ENCODE peak calls at places on chromosomes 5 and 9, in seven cellular contexts. One of them, this sample, is unnamed.

GRCh38 chr5:27845248-27845647 is 806.9 kb upstream of the CDH9 start:
- DNase-seq in ovary: no peak
- DNase-seq in right lobe of liver: no peak
- DNase-seq in lower leg skin: no peak
- DNase-seq in spleen: no peak
- DNase-seq in prostate gland: no peak
- DNase-seq in HepG2: no peak
- DNase-seq in this sample: no peak

GRCh38 chr5:137753227-137753985 is 757 bp downstream of the HNRNPA0 start:
- DNase-seq in ovary: peak
- DNase-seq in right lobe of liver: peak
- DNase-seq in lower leg skin: peak
- DNase-seq in spleen: peak
- DNase-seq in prostate gland: peak
- DNase-seq in HepG2: no peak
- DNase-seq in this sample: peak

GRCh38 chr5:989961-990530 is 18.6 kb upstream of the NKD2 start:
- DNase-seq in ovary: no peak
- DNase-seq in right lobe of liver: peak
- DNase-seq in lower leg skin: peak
- DNase-seq in spleen: no peak
- DNase-seq in prostate gland: no peak
- DNase-seq in HepG2: no peak
- DNase-seq in this sample: no peak

GRCh38 chr5:56195016-56195415 is 38.1 kb downstream of the ANKRD55 start:
- DNase-seq in ovary: no peak
- DNase-seq in right lobe of liver: no peak
- DNase-seq in lower leg skin: no peak
- DNase-seq in spleen: no peak
- DNase-seq in prostate gland: no peak
- DNase-seq in HepG2: no peak
- DNase-seq in this sample: no peak

GRCh38 chr5:76958976-76959767 is 6.3 kb downstream of the CRHBP start:
- DNase-seq in ovary: no peak
- DNase-seq in right lobe of liver: no peak
- DNase-seq in lower leg skin: no peak
- DNase-seq in spleen: no peak
- DNase-seq in prostate gland: no peak
- DNase-seq in HepG2: no peak
- DNase-seq in this sample: peak

GRCh38 chr5:141763526-141763925 is 81.5 kb upstream of the ARAP3 start:
- DNase-seq in ovary: no peak
- DNase-seq in right lobe of liver: no peak
- DNase-seq in lower leg skin: no peak
- DNase-seq in spleen: no peak
- DNase-seq in prostate gland: no peak
- DNase-seq in HepG2: no peak
- DNase-seq in this sample: no peak

GRCh38 chr5:180491496-180491895 is 2.7 kb upstream of the CNOT6 start:
- DNase-seq in ovary: no peak
- DNase-seq in right lobe of liver: no peak
- DNase-seq in lower leg skin: peak
- DNase-seq in spleen: no peak
- DNase-seq in prostate gland: no peak
- DNase-seq in HepG2: no peak
- DNase-seq in this sample: no peak

GRCh38 chr5:125410501-125411162 is 664.2 kb upstream of the ZNF608 start:
- DNase-seq in ovary: no peak
- DNase-seq in right lobe of liver: no peak
- DNase-seq in lower leg skin: no peak
- DNase-seq in spleen: no peak
- DNase-seq in prostate gland: no peak
- DNase-seq in HepG2: no peak
- DNase-seq in this sample: no peak

GRCh38 chr5:56471707-56472106 is 238.6 kb upstream of the ANKRD55 start:
- DNase-seq in ovary: no peak
- DNase-seq in right lobe of liver: no peak
- DNase-seq in lower leg skin: no peak
- DNase-seq in spleen: no peak
- DNase-seq in prostate gland: no peak
- DNase-seq in HepG2: peak
- DNase-seq in this sample: no peak

GRCh38 chr5:126875303-126875785 is 98.4 kb downstream of the LMNB1 start:
- DNase-seq in ovary: no peak
- DNase-seq in right lobe of liver: no peak
- DNase-seq in lower leg skin: no peak
- DNase-seq in spleen: no peak
- DNase-seq in prostate gland: no peak
- DNase-seq in HepG2: no peak
- DNase-seq in this sample: no peak

GRCh38 chr5:113397046-113397445 is 37.7 kb downstream of the TSSK1B start:
- DNase-seq in ovary: no peak
- DNase-seq in right lobe of liver: no peak
- DNase-seq in lower leg skin: no peak
- DNase-seq in spleen: no peak
- DNase-seq in prostate gland: no peak
- DNase-seq in HepG2: no peak
- DNase-seq in this sample: no peak

GRCh38 chr5:14954620-14955343 is 83.2 kb upstream of the ANKH start:
- DNase-seq in ovary: no peak
- DNase-seq in right lobe of liver: no peak
- DNase-seq in lower leg skin: no peak
- DNase-seq in spleen: no peak
- DNase-seq in prostate gland: no peak
- DNase-seq in HepG2: no peak
- DNase-seq in this sample: no peak

GRCh38 chr5:61600945-61601491 is 269.0 kb downstream of the ZSWIM6 start:
- DNase-seq in ovary: no peak
- DNase-seq in right lobe of liver: no peak
- DNase-seq in lower leg skin: no peak
- DNase-seq in spleen: no peak
- DNase-seq in prostate gland: peak
- DNase-seq in HepG2: no peak
- DNase-seq in this sample: no peak

GRCh38 chr9:137956688-137957385 is 79.3 kb downstream of the CACNA1B start:
- DNase-seq in ovary: no peak
- DNase-seq in right lobe of liver: no peak
- DNase-seq in lower leg skin: no peak
- DNase-seq in spleen: no peak
- DNase-seq in prostate gland: no peak
- DNase-seq in HepG2: no peak
- DNase-seq in this sample: no peak

GRCh38 chr5:9765421-9765820 is 135.3 kb upstream of the TAS2R1 start:
- DNase-seq in ovary: no peak
- DNase-seq in right lobe of liver: no peak
- DNase-seq in lower leg skin: no peak
- DNase-seq in spleen: no peak
- DNase-seq in prostate gland: no peak
- DNase-seq in HepG2: no peak
- DNase-seq in this sample: no peak

GRCh38 chr5:140261403-140262171 is 41.3 kb downstream of the PFDN1 start:
- DNase-seq in ovary: peak
- DNase-seq in right lobe of liver: peak
- DNase-seq in lower leg skin: no peak
- DNase-seq in spleen: no peak
- DNase-seq in prostate gland: peak
- DNase-seq in HepG2: peak
- DNase-seq in this sample: peak

GRCh38 chr9:81849631-81850259 is 78.5 kb upstream of the SPATA31D4 start:
- DNase-seq in ovary: no peak
- DNase-seq in right lobe of liver: no peak
- DNase-seq in lower leg skin: no peak
- DNase-seq in spleen: no peak
- DNase-seq in prostate gland: no peak
- DNase-seq in HepG2: no peak
- DNase-seq in this sample: no peak

GRCh38 chr9:125131778-125132177 is 11.6 kb downstream of the SCAI start:
- DNase-seq in ovary: no peak
- DNase-seq in right lobe of liver: no peak
- DNase-seq in lower leg skin: no peak
- DNase-seq in spleen: no peak
- DNase-seq in prostate gland: no peak
- DNase-seq in HepG2: no peak
- DNase-seq in this sample: no peak

GRCh38 chr5:32261198-32261597 is 51.5 kb downstream of the MTMR12 start:
- DNase-seq in ovary: no peak
- DNase-seq in right lobe of liver: no peak
- DNase-seq in lower leg skin: no peak
- DNase-seq in spleen: no peak
- DNase-seq in prostate gland: no peak
- DNase-seq in HepG2: no peak
- DNase-seq in this sample: peak

GRCh38 chr5:23631283-23632045 is 124.1 kb downstream of the PRDM9 start:
- DNase-seq in ovary: no peak
- DNase-seq in right lobe of liver: no peak
- DNase-seq in lower leg skin: no peak
- DNase-seq in spleen: no peak
- DNase-seq in prostate gland: no peak
- DNase-seq in HepG2: no peak
- DNase-seq in this sample: no peak

GRCh38 chr9:115398313-115398650 is 280.3 kb upstream of the TNC start:
- DNase-seq in ovary: no peak
- DNase-seq in right lobe of liver: no peak
- DNase-seq in lower leg skin: no peak
- DNase-seq in spleen: no peak
- DNase-seq in prostate gland: no peak
- DNase-seq in HepG2: no peak
- DNase-seq in this sample: no peak

GRCh38 chr5:80181618-80182211 is 74.1 kb downstream of the SERINC5 start:
- DNase-seq in ovary: no peak
- DNase-seq in right lobe of liver: peak
- DNase-seq in lower leg skin: no peak
- DNase-seq in spleen: no peak
- DNase-seq in prostate gland: peak
- DNase-seq in HepG2: peak
- DNase-seq in this sample: no peak

GRCh38 chr5:65506961-65507360 is 25.2 kb upstream of the ADAMTS6 start:
- DNase-seq in ovary: no peak
- DNase-seq in right lobe of liver: no peak
- DNase-seq in lower leg skin: no peak
- DNase-seq in spleen: no peak
- DNase-seq in prostate gland: no peak
- DNase-seq in HepG2: no peak
- DNase-seq in this sample: no peak

GRCh38 chr5:65512170-65512937 is 30.6 kb upstream of the ADAMTS6 start:
- DNase-seq in ovary: no peak
- DNase-seq in right lobe of liver: no peak
- DNase-seq in lower leg skin: no peak
- DNase-seq in spleen: no peak
- DNase-seq in prostate gland: no peak
- DNase-seq in HepG2: no peak
- DNase-seq in this sample: no peak

DNA sequence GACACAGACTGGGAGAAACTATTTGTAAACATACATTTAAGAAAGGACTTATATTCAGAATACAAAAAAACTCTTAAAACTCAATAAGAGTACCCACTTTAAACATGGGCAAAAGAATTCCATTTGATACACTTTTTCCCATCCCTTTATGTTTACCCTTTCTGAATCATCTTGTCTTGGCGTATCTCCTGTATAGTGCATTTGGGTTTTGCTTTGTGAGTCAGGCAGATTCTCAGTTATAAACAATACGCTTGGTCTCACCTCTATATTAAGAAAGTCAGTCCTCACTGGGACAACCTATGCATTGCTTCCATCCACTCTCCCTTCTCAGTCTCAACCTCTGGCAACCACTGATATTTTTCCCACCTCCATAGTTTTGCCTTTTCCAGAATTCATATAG is 27.3 kb upstream of the ADAMTS6 start:
- DNase-seq in ovary: no peak
- DNase-seq in right lobe of liver: no peak
- DNase-seq in lower leg skin: no peak
- DNase-seq in spleen: no peak
- DNase-seq in prostate gland: no peak
- DNase-seq in HepG2: no peak
- DNase-seq in this sample: no peak
- TF ChIP-seq POLR2A in ovary: no peak
- TF ChIP-seq POLR2A in right lobe of liver: no peak
- TF ChIP-seq POLR2A in lower leg skin: no peak
- TF ChIP-seq POLR2A in spleen: no peak
- TF ChIP-seq POLR2A in prostate gland: no peak
- TF ChIP-seq POLR2A in HepG2: no peak
- TF ChIP-seq POLR2A in this sample: no peak

GRCh38 chr9:27529316-27530278 is at the start of gene MOB3B:
- DNase-seq in ovary: peak
- DNase-seq in right lobe of liver: peak
- DNase-seq in lower leg skin: peak
- DNase-seq in spleen: peak
- DNase-seq in prostate gland: peak
- DNase-seq in HepG2: peak
- DNase-seq in this sample: peak
- TF ChIP-seq POLR2A in ovary: peak
- TF ChIP-seq POLR2A in right lobe of liver: peak
- TF ChIP-seq POLR2A in lower leg skin: no peak
- TF ChIP-seq POLR2A in spleen: no peak
- TF ChIP-seq POLR2A in prostate gland: no peak
- TF ChIP-seq POLR2A in HepG2: no peak
- TF ChIP-seq POLR2A in this sample: no peak

GRCh38 chr9:116483622-116484482 is 203.3 kb upstream of the TRIM32 start:
- DNase-seq in ovary: no peak
- DNase-seq in right lobe of liver: no peak
- DNase-seq in lower leg skin: no peak
- DNase-seq in spleen: no peak
- DNase-seq in prostate gland: no peak
- DNase-seq in HepG2: no peak
- DNase-seq in this sample: no peak
- TF ChIP-seq POLR2A in ovary: no peak
- TF ChIP-seq POLR2A in right lobe of liver: no peak
- TF ChIP-seq POLR2A in lower leg skin: no peak
- TF ChIP-seq POLR2A in spleen: no peak
- TF ChIP-seq POLR2A in prostate gland: no peak
- TF ChIP-seq POLR2A in HepG2: no peak
- TF ChIP-seq POLR2A in this sample: no peak

DNA sequence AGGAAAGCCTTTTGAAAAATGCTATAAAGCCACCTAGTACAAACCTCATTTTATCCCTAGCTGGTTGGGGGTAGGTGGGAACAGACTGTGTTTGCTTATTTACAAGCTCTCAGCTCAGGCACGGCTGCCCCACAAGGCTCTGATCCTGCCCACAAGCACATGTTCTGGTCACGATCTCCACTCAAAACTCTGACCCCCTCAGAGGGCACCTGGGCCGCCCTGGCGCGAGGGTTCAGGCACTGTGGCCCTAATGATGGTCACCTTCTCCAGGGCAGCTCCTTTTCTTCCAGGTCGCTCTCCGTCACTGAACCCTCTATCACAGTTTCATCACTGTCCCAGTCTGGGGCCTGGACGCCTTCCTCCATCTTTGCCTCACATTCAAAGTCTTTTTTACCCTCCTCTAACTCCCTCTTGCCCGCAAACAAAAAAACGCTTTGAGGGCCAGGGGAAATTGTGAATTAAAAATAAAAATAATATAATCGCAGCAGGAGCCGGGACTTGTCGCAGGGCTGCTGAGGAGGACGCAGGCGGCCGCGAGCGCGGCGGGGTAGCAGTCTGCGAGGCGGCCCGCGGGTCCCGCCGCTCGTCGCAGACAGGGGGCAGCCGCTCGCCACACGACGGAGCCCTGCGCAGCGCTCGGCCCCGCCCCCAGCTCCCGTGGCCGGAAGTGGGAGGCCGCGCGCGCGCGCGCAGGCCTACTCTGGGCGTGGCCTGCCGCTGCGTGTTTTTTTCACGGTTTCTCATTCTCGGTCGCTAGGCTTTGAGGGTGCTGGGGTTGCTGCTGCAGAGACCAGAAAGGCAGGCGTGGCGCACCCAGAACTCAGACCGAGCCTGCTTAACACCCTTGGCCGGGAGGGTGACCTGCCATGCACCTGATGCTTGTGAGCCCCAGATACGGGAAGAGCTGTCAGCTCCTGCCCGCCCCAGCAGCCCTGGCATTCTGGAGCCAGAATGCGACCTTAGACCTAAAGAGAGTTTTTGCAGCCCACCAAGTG is at the start of gene ANKRD31:
- DNase-seq in ovary: peak
- DNase-seq in right lobe of liver: peak
- DNase-seq in lower leg skin: peak
- DNase-seq in spleen: peak
- DNase-seq in prostate gland: peak
- DNase-seq in HepG2: peak
- DNase-seq in this sample: no peak
- TF ChIP-seq POLR2A in ovary: no peak
- TF ChIP-seq POLR2A in right lobe of liver: peak
- TF ChIP-seq POLR2A in lower leg skin: no peak
- TF ChIP-seq POLR2A in spleen: peak
- TF ChIP-seq POLR2A in prostate gland: peak
- TF ChIP-seq POLR2A in HepG2: peak
- TF ChIP-seq POLR2A in this sample: no peak